ENCODE peak calls at places on chromosome 6, in eight cellular contexts. R is HCT116; S is ovary; F is uterus; E is CD8-positive, alpha-beta T cell; T is esophagus muscularis mucosa; V is PC-3; U is endothelial cell of umbilical vein. M is an unnamed sample. For H3K36me3 and H3K9me3, the result is how much of the 10 kb centered on the place peaks cover.

GRCh38 chr6:2078888-2079287 is 166.5 kb downstream of the GMDS start:
- DNase-seq in E (no peak), U (no peak), R (no peak), S (no peak), F (no peak), V (no peak), T (no peak), M (no peak)

GRCh38 chr6:101439790-101440189 is 46.3 kb downstream of the GRIK2 start:
- DNase-seq in T (no peak), E (no peak), F (no peak), R (no peak), S (no peak), V (no peak), U (no peak), M (no peak)

GRCh38 chr6:139744891-139745290 is 370.4 kb upstream of the CITED2 start:
- DNase-seq in S (no peak), T (no peak), F (no peak), E (no peak), V (no peak), U (peak), R (no peak), M (no peak)

GRCh38 chr6:11889574-11889973 is 111.0 kb upstream of the ADTRP start:
- DNase-seq in R (no peak), S (no peak), E (no peak), F (no peak), U (no peak), V (peak), T (no peak), M (no peak)

GRCh38 chr6:157403684-157404051 is 22.7 kb downstream of the ZDHHC14 start:
- DNase-seq in T (no peak), F (no peak), S (no peak), R (no peak), V (no peak), U (no peak), E (no peak), M (no peak)

GRCh38 chr6:134714679-134715078 is 235.2 kb downstream of the ALDH8A1 start:
- DNase-seq in S (no peak), V (peak), F (no peak), E (no peak), R (no peak), U (peak), T (no peak), M (peak)

GRCh38 chr6:113102761-113103160 is 754.4 kb upstream of the MARCKS start:
- DNase-seq in V (peak), E (no peak), U (peak), R (no peak), S (no peak), T (no peak), F (no peak), M (no peak)

GRCh38 chr6:147170269-147170668 is 33.9 kb upstream of the STXBP5 start:
- DNase-seq in S (no peak), R (no peak), T (no peak), F (no peak), U (no peak), V (peak), E (no peak), M (no peak)

GRCh38 chr6:4645713-4646356 is 130.4 kb upstream of the CDYL start:
- DNase-seq in F (no peak), S (no peak), U (no peak), R (no peak), E (no peak), V (no peak), T (peak), M (no peak)

GRCh38 chr6:84065718-84066290 is 32.2 kb downstream of the MRAP2 start:
- DNase-seq in E (no peak), S (no peak), V (peak), F (no peak), U (peak), R (no peak), T (peak), M (no peak)

GRCh38 chr6:98769546-98769945 is 64.8 kb upstream of the POU3F2 start:
- DNase-seq in R (peak), S (no peak), E (peak), U (no peak), T (no peak), V (peak), F (no peak), M (no peak)

GRCh38 chr6:5403076-5403475 is 141.8 kb downstream of the FARS2 start:
- DNase-seq in S (no peak), V (no peak), U (peak), R (no peak), T (no peak), F (no peak), E (no peak), M (no peak)

GRCh38 chr6:28868873-28869272 is 54.9 kb downstream of the TRIM27 start:
- DNase-seq in F (no peak), T (no peak), R (no peak), E (no peak), V (no peak), U (no peak), S (no peak), M (no peak)

GRCh38 chr6:11791354-11792107 is 12.9 kb upstream of the ADTRP start:
- DNase-seq in R (no peak), U (no peak), T (no peak), S (no peak), V (no peak), F (no peak), E (peak), M (no peak)

GRCh38 chr6:105733556-105734162 is 330.8 kb upstream of the PREP start:
- DNase-seq in V (peak), E (no peak), R (peak), T (no peak), S (no peak), U (peak), F (no peak), M (no peak)

GRCh38 chr6:47741807-47742206 is 40.0 kb upstream of the OPN5 start:
- DNase-seq in V (peak), T (no peak), E (no peak), R (peak), U (peak), F (no peak), S (no peak), M (no peak)

GRCh38 chr6:158031445-158032353 is 50.0 kb downstream of the SYNJ2 start:
- DNase-seq in F (no peak), R (peak), T (no peak), S (no peak), V (no peak), U (peak), E (peak), M (peak)

GRCh38 chr6:154341876-154342275 is 14.7 kb downstream of the IPCEF1 start:
- DNase-seq in T (no peak), R (no peak), U (no peak), E (no peak), V (no peak), F (no peak), S (no peak), M (no peak)

GRCh38 chr6:54102239-54102638 is 9.0 kb upstream of the MLIP start:
- DNase-seq in R (no peak), S (no peak), F (no peak), V (no peak), U (no peak), E (no peak), T (no peak), M (no peak)

GRCh38 chr6:125952764-125953501 is 3.6 kb upstream of the HINT3 start:
- DNase-seq in E (no peak), T (no peak), F (no peak), V (peak), R (no peak), S (no peak), U (peak), M (peak)

GRCh38 chr6:157724138-157724537 is 98.9 kb upstream of the SNX9 start:
- DNase-seq in T (no peak), S (no peak), F (no peak), V (no peak), R (no peak), E (no peak), U (no peak), M (no peak)

GRCh38 chr6:92706976-92707375 is 712.4 kb downstream of the EPHA7 start:
- DNase-seq in F (no peak), V (peak), E (no peak), U (no peak), S (no peak), R (no peak), T (no peak), M (no peak)

GRCh38 chr6:24809728-24810127 is 11.0 kb upstream of the ARMH2 start:
- DNase-seq in S (no peak), E (no peak), F (no peak), R (no peak), U (no peak), T (no peak), V (no peak), M (no peak)

GRCh38 chr6:168280899-168281245 is 38.7 kb downstream of the DACT2 start:
- DNase-seq in F (no peak), R (no peak), V (no peak), U (no peak), S (no peak), E (no peak), T (no peak), M (no peak)

GRCh38 chr6:7542065-7542877 is 800 bp downstream of the DSP start:
- DNase-seq in U (peak), R (no peak), E (no peak), T (peak), V (peak), S (peak), F (no peak), M (peak)

DNA sequence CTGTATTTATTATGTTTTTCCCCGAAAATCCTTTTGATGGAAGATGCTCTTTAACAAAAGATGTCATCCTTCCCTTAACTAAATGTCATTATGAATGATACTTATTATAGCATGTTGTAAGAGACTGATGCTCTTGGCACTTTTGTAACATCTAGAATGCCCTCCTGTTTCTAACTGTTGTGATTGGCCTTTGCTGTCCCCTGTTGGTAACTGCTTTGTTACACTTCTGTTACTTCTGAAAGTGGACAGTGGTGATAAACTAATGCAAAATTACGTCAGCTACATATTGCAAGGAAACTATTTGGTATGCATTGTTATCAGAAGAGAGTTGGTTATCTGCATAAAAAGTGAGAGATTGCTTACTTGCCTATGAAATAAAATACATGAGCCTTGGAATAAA is 5.8 kb downstream of the TTK start:
- DNase-seq in T (no peak), E (no peak), U (no peak), S (no peak), F (no peak), V (no peak), R (no peak), M (no peak)
- H3K36me3 ChIP-seq in T (under half), E (under half), U (under half), S (under half), F (under half), V (under half), R (half or more), M (under half)

DNA sequence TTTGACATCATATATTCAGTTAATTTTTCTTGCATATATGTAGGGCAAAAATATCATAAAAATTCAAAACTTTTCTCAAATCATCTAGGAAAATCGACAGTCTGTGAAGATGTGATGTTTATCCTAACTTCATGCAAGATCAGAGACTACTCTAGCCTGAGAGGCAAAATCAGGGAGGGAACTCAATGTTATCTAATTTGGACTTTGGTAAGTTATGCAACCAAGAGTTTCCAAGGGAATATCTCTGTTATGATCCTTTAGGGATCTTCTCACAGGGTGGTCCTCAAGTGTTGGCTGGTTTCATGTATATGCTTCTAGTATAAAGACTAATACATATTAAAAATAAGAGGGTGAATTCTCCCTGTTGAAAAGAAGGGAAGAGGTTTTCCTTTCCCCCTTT is 723.9 kb downstream of the KHDRBS2 start:
- DNase-seq in S (no peak), T (no peak), F (no peak), E (no peak), U (no peak), V (no peak), R (no peak), M (no peak)
- H3K9me3 ChIP-seq in S (under half), T (under half), F (under half), E (under half), U (under half), V (under half), R (under half), M (under half)

DNA sequence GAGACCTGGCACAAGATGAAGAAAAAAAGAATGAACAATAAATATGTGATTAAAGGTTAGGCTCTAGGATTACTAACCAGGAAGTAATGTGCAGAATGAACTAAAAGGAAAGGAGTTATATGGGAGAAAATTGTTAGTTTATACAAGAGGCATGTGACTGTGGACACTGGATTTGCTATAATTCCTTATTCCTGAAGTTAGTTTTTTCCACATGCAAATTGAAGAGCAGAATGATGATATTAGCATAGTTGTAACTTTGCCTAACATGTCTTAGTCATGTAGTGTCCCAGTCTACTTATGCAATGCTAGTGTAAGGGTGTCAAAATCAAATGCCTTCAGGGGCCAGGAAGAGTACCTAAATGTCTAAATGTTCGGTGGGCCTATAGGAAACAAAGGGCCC is 27.9 kb upstream of the CEP85L start:
- DNase-seq in E (no peak), U (no peak), T (peak), R (no peak), V (peak), F (no peak), S (no peak), M (no peak)
- TF ChIP-seq CTCF in E (no peak), U (no peak), T (no peak), R (no peak), V (no peak), F (no peak), S (no peak), M (no peak)

DNA sequence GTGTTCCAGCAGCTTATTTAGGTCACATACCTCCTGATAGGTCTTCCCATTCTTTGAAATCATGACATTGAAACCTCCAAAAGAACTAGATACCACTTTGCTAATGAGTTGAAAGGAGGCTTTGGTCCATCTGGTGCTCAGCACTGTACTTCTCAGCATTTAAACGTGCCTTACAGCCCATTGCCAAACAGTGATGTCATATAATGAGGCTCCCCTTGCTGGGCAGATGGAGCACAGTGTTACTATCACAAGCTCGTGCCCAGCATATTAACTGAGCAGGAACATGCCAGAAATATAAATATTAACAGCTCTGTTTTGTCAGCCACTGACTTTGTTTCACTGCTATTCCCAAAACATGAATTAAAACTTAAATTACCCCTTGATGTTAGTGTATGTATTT is 25.5 kb upstream of the MAPK13 start:
- DNase-seq in V (no peak), T (no peak), E (no peak), S (no peak), U (no peak), F (no peak), R (no peak), M (no peak)
- H3K36me3 ChIP-seq in V (under half), T (half or more), E (under half), S (under half), U (under half), F (under half), R (under half), M (half or more)

GRCh38 chr6:39997101-39997635 is 62.9 kb upstream of the MOCS1 start:
- DNase-seq in R (no peak), T (no peak), F (no peak), S (no peak), U (no peak), E (no peak), V (no peak), M (no peak)
- H3K9me3 ChIP-seq in R (under half), T (under half), F (under half), S (under half), U (under half), E (under half), V (under half), M (under half)

GRCh38 chr6:13767121-13767794 is 47.1 kb downstream of the MCUR1 start:
- DNase-seq in R (no peak), U (peak), E (peak), V (no peak), F (peak), T (no peak), S (peak), M (no peak)
- TF ChIP-seq CTCF in R (no peak), U (no peak), E (peak), V (no peak), F (peak), T (peak), S (no peak), M (no peak)

GRCh38 chr6:108323710-108324109 is 28.9 kb downstream of the AFG1L start:
- DNase-seq in R (no peak), E (no peak), V (no peak), U (no peak), T (no peak), F (no peak), S (no peak), M (no peak)
- H3K36me3 ChIP-seq in R (under half), E (under half), V (under half), U (under half), T (under half), F (under half), S (under half), M (under half)

GRCh38 chr6:170043150-170043819 is 247.6 kb downstream of the DLL1 start:
- DNase-seq in V (no peak), T (no peak), R (no peak), E (no peak), F (no peak), S (no peak), U (no peak), M (no peak)

GRCh38 chr6:170045563-170045960 is 245.3 kb downstream of the DLL1 start:
- DNase-seq in T (no peak), F (no peak), U (no peak), R (no peak), V (no peak), S (peak), E (no peak), M (no peak)

GRCh38 chr6:170044836-170045562 is 245.9 kb downstream of the DLL1 start:
- DNase-seq in U (no peak), R (no peak), F (no peak), T (no peak), S (no peak), V (no peak), E (no peak), M (peak)

GRCh38 chr6:170042596-170043118 is 248.2 kb downstream of the DLL1 start:
- DNase-seq in S (no peak), U (no peak), F (no peak), T (no peak), E (no peak), V (no peak), R (no peak), M (no peak)

GRCh38 chr6:170043881-170044790 is 246.7 kb downstream of the DLL1 start:
- DNase-seq in S (no peak), U (no peak), E (no peak), R (no peak), V (no peak), T (no peak), F (no peak), M (no peak)
- H3K9me3 ChIP-seq in S (under half), U (under half), E (under half), R (under half), V (under half), T (under half), F (under half), M (under half)

GRCh38 chr6:135759831-135760230 is 91.7 kb upstream of the PDE7B start:
- DNase-seq in R (peak), T (no peak), V (peak), S (no peak), U (peak), E (no peak), F (no peak), M (no peak)
- TF ChIP-seq CTCF in R (peak), T (no peak), V (peak), S (no peak), U (no peak), E (no peak), F (no peak), M (no peak)

GRCh38 chr6:30331981-30332380 is 5.3 kb downstream of the TRIM39 start:
- DNase-seq in R (no peak), F (no peak), V (peak), E (no peak), S (no peak), T (no peak), U (no peak), M (no peak)
- H3K36me3 ChIP-seq in R (under half), F (under half), V (under half), E (under half), S (under half), T (half or more), U (under half), M (half or more)

M was measured in lower lobe of right lung.